ENCODE peak calls at places on chromosomes 2 and 18, in six cellular contexts. One of them, this sample, is unnamed.

GRCh38 chr2:20093263-20094141 is 42.1 kb upstream of the LAPTM4A start:
- DNase-seq in activated naive CD4-positive, alpha-beta T cell treated with anti-CD3 and anti-CD28 coated beads, Interleukin-2, amount 50 U/mL, for 16 hours: no peak
- DNase-seq in thyroid gland: peak
- DNase-seq in anterior cingulate cortex: no peak
- DNase-seq in occipital lobe: no peak
- DNase-seq in T-helper 1 cell: no peak
- DNase-seq in this sample: peak

GRCh38 chr18:5546660-5547059 is 2.9 kb upstream of the EPB41L3 start:
- DNase-seq in occipital lobe: peak
- DNase-seq in activated naive CD4-positive, alpha-beta T cell treated with anti-CD3 and anti-CD28 coated beads, Interleukin-2, amount 50 U/mL, for 16 hours: no peak
- DNase-seq in thyroid gland: peak
- DNase-seq in anterior cingulate cortex: peak
- DNase-seq in T-helper 1 cell: no peak
- DNase-seq in this sample: peak

GRCh38 chr2:11325961-11326691 is 18.3 kb downstream of the ROCK2 start:
- DNase-seq in occipital lobe: no peak
- DNase-seq in activated naive CD4-positive, alpha-beta T cell treated with anti-CD3 and anti-CD28 coated beads, Interleukin-2, amount 50 U/mL, for 16 hours: no peak
- DNase-seq in thyroid gland: no peak
- DNase-seq in T-helper 1 cell: no peak
- DNase-seq in anterior cingulate cortex: no peak
- DNase-seq in this sample: no peak

GRCh38 chr18:47946889-47947288 is 16.4 kb upstream of the SMAD2 start:
- DNase-seq in anterior cingulate cortex: no peak
- DNase-seq in thyroid gland: no peak
- DNase-seq in activated naive CD4-positive, alpha-beta T cell treated with anti-CD3 and anti-CD28 coated beads, Interleukin-2, amount 50 U/mL, for 16 hours: no peak
- DNase-seq in T-helper 1 cell: no peak
- DNase-seq in occipital lobe: no peak
- DNase-seq in this sample: no peak

GRCh38 chr2:73907840-73908452 is 15.1 kb downstream of the ACTG2 start:
- DNase-seq in anterior cingulate cortex: no peak
- DNase-seq in T-helper 1 cell: peak
- DNase-seq in occipital lobe: no peak
- DNase-seq in activated naive CD4-positive, alpha-beta T cell treated with anti-CD3 and anti-CD28 coated beads, Interleukin-2, amount 50 U/mL, for 16 hours: peak
- DNase-seq in thyroid gland: peak
- DNase-seq in this sample: peak

GRCh38 chr18:67581178-67581577 is 64.7 kb upstream of the DSEL start:
- DNase-seq in T-helper 1 cell: no peak
- DNase-seq in thyroid gland: no peak
- DNase-seq in occipital lobe: no peak
- DNase-seq in anterior cingulate cortex: no peak
- DNase-seq in activated naive CD4-positive, alpha-beta T cell treated with anti-CD3 and anti-CD28 coated beads, Interleukin-2, amount 50 U/mL, for 16 hours: no peak
- DNase-seq in this sample: no peak

GRCh38 chr2:36561223-36561944 is 36.6 kb downstream of the FEZ2 start:
- DNase-seq in anterior cingulate cortex: peak
- DNase-seq in thyroid gland: no peak
- DNase-seq in occipital lobe: no peak
- DNase-seq in activated naive CD4-positive, alpha-beta T cell treated with anti-CD3 and anti-CD28 coated beads, Interleukin-2, amount 50 U/mL, for 16 hours: no peak
- DNase-seq in T-helper 1 cell: no peak
- DNase-seq in this sample: no peak

GRCh38 chr2:23606968-23607367 is 222.0 kb downstream of the KLHL29 start:
- DNase-seq in anterior cingulate cortex: no peak
- DNase-seq in activated naive CD4-positive, alpha-beta T cell treated with anti-CD3 and anti-CD28 coated beads, Interleukin-2, amount 50 U/mL, for 16 hours: no peak
- DNase-seq in T-helper 1 cell: no peak
- DNase-seq in occipital lobe: no peak
- DNase-seq in thyroid gland: no peak
- DNase-seq in this sample: no peak

GRCh38 chr2:160076935-160077334 is 14.5 kb upstream of the PLA2R1 start:
- DNase-seq in thyroid gland: no peak
- DNase-seq in activated naive CD4-positive, alpha-beta T cell treated with anti-CD3 and anti-CD28 coated beads, Interleukin-2, amount 50 U/mL, for 16 hours: no peak
- DNase-seq in anterior cingulate cortex: no peak
- DNase-seq in occipital lobe: no peak
- DNase-seq in T-helper 1 cell: no peak
- DNase-seq in this sample: no peak

GRCh38 chr2:134405641-134406081 is 151.8 kb downstream of the MGAT5 start:
- DNase-seq in occipital lobe: no peak
- DNase-seq in T-helper 1 cell: no peak
- DNase-seq in anterior cingulate cortex: no peak
- DNase-seq in activated naive CD4-positive, alpha-beta T cell treated with anti-CD3 and anti-CD28 coated beads, Interleukin-2, amount 50 U/mL, for 16 hours: no peak
- DNase-seq in thyroid gland: no peak
- DNase-seq in this sample: no peak

GRCh38 chr2:62382122-62382521 is 123.9 kb downstream of the TMEM17 start:
- DNase-seq in T-helper 1 cell: no peak
- DNase-seq in thyroid gland: no peak
- DNase-seq in anterior cingulate cortex: no peak
- DNase-seq in occipital lobe: no peak
- DNase-seq in activated naive CD4-positive, alpha-beta T cell treated with anti-CD3 and anti-CD28 coated beads, Interleukin-2, amount 50 U/mL, for 16 hours: no peak
- DNase-seq in this sample: peak

GRCh38 chr2:79180092-79180491 is 20.5 kb upstream of the REG3A start:
- DNase-seq in anterior cingulate cortex: no peak
- DNase-seq in occipital lobe: no peak
- DNase-seq in T-helper 1 cell: no peak
- DNase-seq in thyroid gland: no peak
- DNase-seq in activated naive CD4-positive, alpha-beta T cell treated with anti-CD3 and anti-CD28 coated beads, Interleukin-2, amount 50 U/mL, for 16 hours: no peak
- DNase-seq in this sample: no peak

GRCh38 chr18:77763530-77763929 is 513.9 kb downstream of the GALR1 start:
- DNase-seq in thyroid gland: no peak
- DNase-seq in activated naive CD4-positive, alpha-beta T cell treated with anti-CD3 and anti-CD28 coated beads, Interleukin-2, amount 50 U/mL, for 16 hours: no peak
- DNase-seq in occipital lobe: no peak
- DNase-seq in anterior cingulate cortex: no peak
- DNase-seq in T-helper 1 cell: no peak
- DNase-seq in this sample: no peak

GRCh38 chr18:51234117-51235010 is 36.9 kb upstream of the MEX3C start:
- DNase-seq in thyroid gland: no peak
- DNase-seq in occipital lobe: no peak
- DNase-seq in T-helper 1 cell: no peak
- DNase-seq in anterior cingulate cortex: no peak
- DNase-seq in activated naive CD4-positive, alpha-beta T cell treated with anti-CD3 and anti-CD28 coated beads, Interleukin-2, amount 50 U/mL, for 16 hours: no peak
- DNase-seq in this sample: no peak

GRCh38 chr2:88022522-88022921 is 6.2 kb upstream of the RNU2-63P start:
- DNase-seq in activated naive CD4-positive, alpha-beta T cell treated with anti-CD3 and anti-CD28 coated beads, Interleukin-2, amount 50 U/mL, for 16 hours: no peak
- DNase-seq in T-helper 1 cell: no peak
- DNase-seq in thyroid gland: no peak
- DNase-seq in anterior cingulate cortex: no peak
- DNase-seq in occipital lobe: no peak
- DNase-seq in this sample: no peak

GRCh38 chr18:45291616-45292612 is 323.4 kb upstream of the SLC14A2 start:
- DNase-seq in anterior cingulate cortex: no peak
- DNase-seq in thyroid gland: no peak
- DNase-seq in T-helper 1 cell: no peak
- DNase-seq in activated naive CD4-positive, alpha-beta T cell treated with anti-CD3 and anti-CD28 coated beads, Interleukin-2, amount 50 U/mL, for 16 hours: no peak
- DNase-seq in occipital lobe: no peak
- DNase-seq in this sample: no peak

GRCh38 chr18:74895686-74896085 is 298.0 kb downstream of the ZNF407 start:
- DNase-seq in thyroid gland: no peak
- DNase-seq in T-helper 1 cell: no peak
- DNase-seq in occipital lobe: no peak
- DNase-seq in anterior cingulate cortex: no peak
- DNase-seq in activated naive CD4-positive, alpha-beta T cell treated with anti-CD3 and anti-CD28 coated beads, Interleukin-2, amount 50 U/mL, for 16 hours: no peak
- DNase-seq in this sample: no peak

GRCh38 chr2:171545086-171545485 is 22.8 kb downstream of the CYBRD1 start:
- DNase-seq in T-helper 1 cell: no peak
- DNase-seq in activated naive CD4-positive, alpha-beta T cell treated with anti-CD3 and anti-CD28 coated beads, Interleukin-2, amount 50 U/mL, for 16 hours: no peak
- DNase-seq in occipital lobe: no peak
- DNase-seq in anterior cingulate cortex: no peak
- DNase-seq in thyroid gland: no peak
- DNase-seq in this sample: no peak

GRCh38 chr2:23381084-23381483 is 3.9 kb upstream of the KLHL29 start:
- DNase-seq in activated naive CD4-positive, alpha-beta T cell treated with anti-CD3 and anti-CD28 coated beads, Interleukin-2, amount 50 U/mL, for 16 hours: peak
- DNase-seq in T-helper 1 cell: no peak
- DNase-seq in anterior cingulate cortex: no peak
- DNase-seq in occipital lobe: no peak
- DNase-seq in thyroid gland: peak
- DNase-seq in this sample: peak

GRCh38 chr2:240439698-240440151 is 4.3 kb downstream of the GPC1 start:
- DNase-seq in occipital lobe: no peak
- DNase-seq in anterior cingulate cortex: no peak
- DNase-seq in thyroid gland: no peak
- DNase-seq in activated naive CD4-positive, alpha-beta T cell treated with anti-CD3 and anti-CD28 coated beads, Interleukin-2, amount 50 U/mL, for 16 hours: no peak
- DNase-seq in T-helper 1 cell: no peak
- DNase-seq in this sample: no peak

GRCh38 chr2:205680067-205680466 is 2.2 kb upstream of the NRP2 start:
- DNase-seq in thyroid gland: peak
- DNase-seq in anterior cingulate cortex: peak
- DNase-seq in occipital lobe: no peak
- DNase-seq in T-helper 1 cell: peak
- DNase-seq in activated naive CD4-positive, alpha-beta T cell treated with anti-CD3 and anti-CD28 coated beads, Interleukin-2, amount 50 U/mL, for 16 hours: peak
- DNase-seq in this sample: peak

GRCh38 chr2:108927936-108928659 is 60.9 kb downstream of the EDAR start:
- DNase-seq in activated naive CD4-positive, alpha-beta T cell treated with anti-CD3 and anti-CD28 coated beads, Interleukin-2, amount 50 U/mL, for 16 hours: peak
- DNase-seq in T-helper 1 cell: peak
- DNase-seq in thyroid gland: peak
- DNase-seq in occipital lobe: peak
- DNase-seq in anterior cingulate cortex: peak
- DNase-seq in this sample: peak

GRCh38 chr18:9824474-9824832 is 61.3 kb upstream of the TXNDC2 start:
- DNase-seq in occipital lobe: no peak
- DNase-seq in T-helper 1 cell: no peak
- DNase-seq in thyroid gland: peak
- DNase-seq in anterior cingulate cortex: no peak
- DNase-seq in activated naive CD4-positive, alpha-beta T cell treated with anti-CD3 and anti-CD28 coated beads, Interleukin-2, amount 50 U/mL, for 16 hours: no peak
- DNase-seq in this sample: no peak

GRCh38 chr2:110820128-110820527 is 87.8 kb downstream of the ACOXL start:
- DNase-seq in anterior cingulate cortex: no peak
- DNase-seq in T-helper 1 cell: no peak
- DNase-seq in thyroid gland: no peak
- DNase-seq in activated naive CD4-positive, alpha-beta T cell treated with anti-CD3 and anti-CD28 coated beads, Interleukin-2, amount 50 U/mL, for 16 hours: no peak
- DNase-seq in occipital lobe: no peak
- DNase-seq in this sample: peak

GRCh38 chr18:70221156-70221910 is 15.8 kb upstream of the RTTN start:
- DNase-seq in T-helper 1 cell: no peak
- DNase-seq in anterior cingulate cortex: peak
- DNase-seq in occipital lobe: peak
- DNase-seq in activated naive CD4-positive, alpha-beta T cell treated with anti-CD3 and anti-CD28 coated beads, Interleukin-2, amount 50 U/mL, for 16 hours: no peak
- DNase-seq in thyroid gland: no peak
- DNase-seq in this sample: no peak

GRCh38 chr2:135839713-135840112 is 2.7 kb upstream of the LCT start:
- DNase-seq in thyroid gland: no peak
- DNase-seq in anterior cingulate cortex: no peak
- DNase-seq in activated naive CD4-positive, alpha-beta T cell treated with anti-CD3 and anti-CD28 coated beads, Interleukin-2, amount 50 U/mL, for 16 hours: no peak
- DNase-seq in T-helper 1 cell: no peak
- DNase-seq in occipital lobe: no peak
- DNase-seq in this sample: no peak

GRCh38 chr2:24228470-24228869 is 53.6 kb downstream of the FAM228A start:
- DNase-seq in thyroid gland: no peak
- DNase-seq in activated naive CD4-positive, alpha-beta T cell treated with anti-CD3 and anti-CD28 coated beads, Interleukin-2, amount 50 U/mL, for 16 hours: no peak
- DNase-seq in anterior cingulate cortex: peak
- DNase-seq in occipital lobe: no peak
- DNase-seq in T-helper 1 cell: no peak
- DNase-seq in this sample: peak

GRCh38 chr2:40431600-40431955 is 20.3 kb downstream of the SLC8A1 start:
- DNase-seq in anterior cingulate cortex: no peak
- DNase-seq in T-helper 1 cell: no peak
- DNase-seq in activated naive CD4-positive, alpha-beta T cell treated with anti-CD3 and anti-CD28 coated beads, Interleukin-2, amount 50 U/mL, for 16 hours: no peak
- DNase-seq in thyroid gland: no peak
- DNase-seq in occipital lobe: peak
- DNase-seq in this sample: no peak

GRCh38 chr2:202346180-202346579 is 29.9 kb upstream of the BMPR2 start:
- DNase-seq in activated naive CD4-positive, alpha-beta T cell treated with anti-CD3 and anti-CD28 coated beads, Interleukin-2, amount 50 U/mL, for 16 hours: no peak
- DNase-seq in anterior cingulate cortex: no peak
- DNase-seq in occipital lobe: no peak
- DNase-seq in T-helper 1 cell: no peak
- DNase-seq in thyroid gland: no peak
- DNase-seq in this sample: no peak

GRCh38 chr2:2321250-2321545 is 9.9 kb downstream of the MYT1L start:
- DNase-seq in T-helper 1 cell: no peak
- DNase-seq in anterior cingulate cortex: no peak
- DNase-seq in occipital lobe: no peak
- DNase-seq in thyroid gland: no peak
- DNase-seq in activated naive CD4-positive, alpha-beta T cell treated with anti-CD3 and anti-CD28 coated beads, Interleukin-2, amount 50 U/mL, for 16 hours: no peak
- DNase-seq in this sample: no peak

GRCh38 chr2:240812301-240812680 is 7.7 kb downstream of the KIF1A start:
- DNase-seq in thyroid gland: no peak
- DNase-seq in T-helper 1 cell: no peak
- DNase-seq in activated naive CD4-positive, alpha-beta T cell treated with anti-CD3 and anti-CD28 coated beads, Interleukin-2, amount 50 U/mL, for 16 hours: no peak
- DNase-seq in anterior cingulate cortex: no peak
- DNase-seq in occipital lobe: no peak
- DNase-seq in this sample: no peak